ENCODE peak calls at places on chromosomes 13 and 19, in five cellular contexts. Q is fibroblast of lung, E is left ventricle myocardium inferior, R is CD14-positive monocyte, C is endothelial cell. O is an unnamed sample.

GRCh38 chr19:15418112-15418587 is 638 bp downstream of the AKAP8L start:
- DNase-seq in Q (peak), E (no peak), R (no peak), C (no peak), O (no peak)

GRCh38 chr13:21060063-21060826 is 1.1 kb downstream of the LATS2 start:
- DNase-seq in Q (no peak), E (peak), R (no peak), C (peak), O (peak)

GRCh38 chr19:51777570-51778460 is 16.8 kb downstream of the FPR2 start:
- DNase-seq in Q (peak), E (peak), R (peak), C (peak), O (peak)

GRCh38 chr13:31824705-31825512 is 85.6 kb downstream of the RXFP2 start:
- DNase-seq in Q (peak), E (no peak), R (no peak), C (no peak), O (peak)

GRCh38 chr13:99161512-99161911 is 39.1 kb upstream of the UBAC2 start:
- DNase-seq in Q (no peak), E (no peak), R (no peak), C (no peak), O (no peak)

GRCh38 chr19:18274776-18275356 is 614 bp upstream of the IQCN start:
- DNase-seq in Q (peak), E (peak), R (peak), C (no peak), O (no peak)

GRCh38 chr19:46471116-46471733 is at the start of gene PNMA8A:
- DNase-seq in Q (peak), E (peak), R (no peak), C (peak), O (peak)

GRCh38 chr13:30735025-30735967 is at the start of gene ALOX5AP:
- DNase-seq in Q (no peak), E (no peak), R (peak), C (no peak), O (no peak)

GRCh38 chr19:47644743-47645499 is 36.0 kb downstream of the BICRA start:
- DNase-seq in Q (no peak), E (no peak), R (no peak), C (no peak), O (no peak)

GRCh38 chr13:88979465-88980180 is 1308.5 kb downstream of the SLITRK5 start:
- DNase-seq in Q (peak), E (no peak), R (no peak), C (no peak), O (no peak)

GRCh38 chr19:13150919-13151604 is 851 bp downstream of the IER2 start:
- DNase-seq in Q (no peak), E (peak), R (no peak), C (peak), O (no peak)

GRCh38 chr13:99953138-99953755 is 18.3 kb downstream of the ZIC5 start:
- DNase-seq in Q (no peak), E (no peak), R (no peak), C (no peak), O (no peak)

GRCh38 chr19:47495478-47496372 is 11.7 kb upstream of the KPTN start:
- DNase-seq in Q (no peak), E (no peak), R (no peak), C (no peak), O (no peak)

GRCh38 chr19:40274585-40275544 is 10.3 kb downstream of the AKT2 start:
- DNase-seq in Q (no peak), E (no peak), R (no peak), C (no peak), O (peak)

GRCh38 chr13:41418751-41419150 is 38.6 kb upstream of the RGCC start:
- DNase-seq in Q (no peak), E (no peak), R (no peak), C (no peak), O (no peak)

GRCh38 chr19:7718668-7719067 is 13.2 kb downstream of the CLEC4G start:
- DNase-seq in Q (no peak), E (no peak), R (no peak), C (no peak), O (no peak)

GRCh38 chr19:42553292-42554045 is 25.2 kb upstream of the CEACAM1 start:
- DNase-seq in Q (peak), E (peak), R (no peak), C (no peak), O (no peak)

GRCh38 chr19:42468273-42468796 is 25.6 kb upstream of the CXCL17 start:
- DNase-seq in Q (peak), E (no peak), R (no peak), C (no peak), O (peak)

GRCh38 chr13:26007774-26008173 is 44.0 kb downstream of the SHISA2 start:
- DNase-seq in Q (no peak), E (no peak), R (no peak), C (no peak), O (no peak)

GRCh38 chr13:23902975-23903905 is 5.9 kb upstream of the C1QTNF9B start:
- DNase-seq in Q (no peak), E (no peak), R (no peak), C (peak), O (peak)

GRCh38 chr13:51364404-51365008 is 25.0 kb downstream of the SERPINE3 start:
- DNase-seq in Q (peak), E (no peak), R (no peak), C (no peak), O (no peak)

GRCh38 chr19:39907213-39907612 is 27.2 kb downstream of the FCGBP start:
- DNase-seq in Q (no peak), E (no peak), R (no peak), C (no peak), O (no peak)

GRCh38 chr13:77298403-77298802 is 28.5 kb downstream of the MYCBP2 start:
- DNase-seq in Q (no peak), E (no peak), R (no peak), C (no peak), O (no peak)

GRCh38 chr19:48290341-48290922 is 20.6 kb downstream of the ZNF114 start:
- DNase-seq in Q (peak), E (no peak), R (no peak), C (peak), O (peak)

GRCh38 chr19:44752816-44753618 is 4.5 kb downstream of the BCL3 start:
- DNase-seq in Q (peak), E (peak), R (peak), C (peak), O (no peak)
- TF ChIP-seq CTCF in Q (peak), E (peak), R (peak), C (no peak), O (no peak)

DNA sequence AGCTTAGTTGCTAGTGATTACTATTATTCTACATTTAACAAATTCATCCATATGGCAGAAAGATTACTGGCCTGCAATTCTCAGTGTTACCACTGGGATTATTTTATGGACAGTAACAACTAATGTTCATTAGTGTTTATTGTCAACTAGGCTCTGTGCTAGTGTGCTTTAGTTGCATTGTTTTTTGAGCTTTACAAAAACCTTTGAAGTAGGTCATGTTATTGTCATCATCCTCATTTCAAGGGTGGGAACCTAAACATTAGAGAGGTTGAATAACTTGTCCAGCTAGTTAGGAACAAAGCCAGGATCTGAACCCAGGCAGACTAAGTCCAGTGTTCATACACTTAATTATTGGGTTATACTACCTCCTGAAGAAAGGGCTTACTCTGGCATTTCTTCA is 27.8 kb upstream of the TDRD3 start:
- DNase-seq in Q (no peak), E (no peak), R (no peak), C (no peak), O (no peak)
- TF ChIP-seq CTCF in Q (peak), E (peak), R (peak), C (peak), O (peak)

DNA sequence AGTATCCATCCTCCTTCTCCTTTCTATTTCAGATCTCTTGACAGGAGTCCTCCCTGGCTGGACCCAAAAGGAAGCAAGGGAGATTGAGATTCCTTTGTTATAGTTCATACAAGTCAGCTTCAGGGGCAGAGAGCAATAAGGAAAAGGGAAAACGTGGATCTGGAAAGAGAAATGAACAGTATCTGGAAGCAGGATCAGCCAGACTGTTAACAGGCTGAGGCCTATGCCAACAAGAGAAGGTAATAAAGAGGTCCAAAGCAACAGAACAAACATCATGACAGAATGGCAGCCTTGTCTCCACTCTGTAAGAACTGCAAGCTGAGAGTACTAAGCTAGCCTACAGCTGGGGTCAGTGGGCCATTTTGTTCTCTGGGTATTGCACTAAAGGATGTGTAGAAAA is 64.5 kb downstream of the RAP2A start:
- DNase-seq in Q (no peak), E (no peak), R (no peak), C (no peak), O (no peak)
- TF ChIP-seq CTCF in Q (no peak), E (no peak), R (no peak), C (no peak), O (no peak)

DNA sequence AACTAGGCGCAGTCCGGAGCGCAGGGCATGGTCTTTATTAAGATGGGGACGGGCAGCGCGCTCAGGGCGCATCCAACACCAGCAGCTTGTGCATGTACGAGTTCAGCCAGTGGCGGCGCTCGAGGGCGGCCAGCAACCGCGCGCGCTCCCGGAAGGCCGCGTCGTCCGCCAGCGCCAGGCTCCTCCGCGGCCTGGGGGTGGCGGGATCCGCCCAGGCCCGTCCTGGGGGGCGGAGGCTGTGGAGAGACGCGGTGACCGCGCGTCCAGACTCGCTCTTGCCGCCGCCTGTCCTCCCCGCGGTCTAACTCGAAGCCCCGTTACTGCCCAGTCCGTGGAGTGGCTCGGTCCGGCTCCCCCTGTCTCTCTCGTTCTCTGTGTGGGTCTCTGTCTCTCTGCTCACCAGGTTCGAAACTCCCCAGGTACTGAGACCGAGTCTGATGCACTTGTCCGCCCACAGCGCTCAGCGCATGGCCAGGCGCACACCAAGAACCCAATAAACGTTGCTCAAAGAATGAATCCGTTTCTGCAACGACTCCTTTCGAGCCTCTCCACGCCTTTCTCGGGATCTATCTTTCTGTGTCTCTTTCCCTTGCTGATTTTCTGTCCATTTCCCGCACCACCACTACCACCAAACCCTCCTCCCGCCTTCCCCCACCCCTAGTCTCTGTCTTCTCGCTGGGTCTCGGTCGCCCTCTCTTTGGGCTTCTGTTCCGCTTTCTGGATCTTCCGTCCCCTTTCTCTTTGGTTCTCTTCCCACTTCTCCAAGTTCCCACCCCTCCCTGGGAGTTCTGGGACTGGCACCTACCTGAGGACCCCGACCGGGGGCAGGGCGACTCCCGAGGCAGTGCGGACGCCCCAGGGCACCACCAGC is 599 bp downstream of the PTH2 start:
- DNase-seq in Q (peak), E (peak), R (no peak), C (peak), O (peak)
- TF ChIP-seq CTCF in Q (no peak), E (peak), R (peak), C (peak), O (peak)

GRCh38 chr19:6235031-6235951 is 44.5 kb downstream of the MLLT1 start:
- DNase-seq in Q (no peak), E (peak), R (peak), C (no peak), O (no peak)

GRCh38 chr19:6234527-6234926 is 45.2 kb downstream of the MLLT1 start:
- DNase-seq in Q (no peak), E (no peak), R (no peak), C (no peak), O (no peak)

GRCh38 chr19:6238256-6238642 is 41.5 kb downstream of the MLLT1 start:
- DNase-seq in Q (no peak), E (no peak), R (no peak), C (no peak), O (no peak)

GRCh38 chr19:6238643-6239281 is 41.0 kb downstream of the MLLT1 start:
- DNase-seq in Q (peak), E (peak), R (no peak), C (no peak), O (peak)

DNA sequence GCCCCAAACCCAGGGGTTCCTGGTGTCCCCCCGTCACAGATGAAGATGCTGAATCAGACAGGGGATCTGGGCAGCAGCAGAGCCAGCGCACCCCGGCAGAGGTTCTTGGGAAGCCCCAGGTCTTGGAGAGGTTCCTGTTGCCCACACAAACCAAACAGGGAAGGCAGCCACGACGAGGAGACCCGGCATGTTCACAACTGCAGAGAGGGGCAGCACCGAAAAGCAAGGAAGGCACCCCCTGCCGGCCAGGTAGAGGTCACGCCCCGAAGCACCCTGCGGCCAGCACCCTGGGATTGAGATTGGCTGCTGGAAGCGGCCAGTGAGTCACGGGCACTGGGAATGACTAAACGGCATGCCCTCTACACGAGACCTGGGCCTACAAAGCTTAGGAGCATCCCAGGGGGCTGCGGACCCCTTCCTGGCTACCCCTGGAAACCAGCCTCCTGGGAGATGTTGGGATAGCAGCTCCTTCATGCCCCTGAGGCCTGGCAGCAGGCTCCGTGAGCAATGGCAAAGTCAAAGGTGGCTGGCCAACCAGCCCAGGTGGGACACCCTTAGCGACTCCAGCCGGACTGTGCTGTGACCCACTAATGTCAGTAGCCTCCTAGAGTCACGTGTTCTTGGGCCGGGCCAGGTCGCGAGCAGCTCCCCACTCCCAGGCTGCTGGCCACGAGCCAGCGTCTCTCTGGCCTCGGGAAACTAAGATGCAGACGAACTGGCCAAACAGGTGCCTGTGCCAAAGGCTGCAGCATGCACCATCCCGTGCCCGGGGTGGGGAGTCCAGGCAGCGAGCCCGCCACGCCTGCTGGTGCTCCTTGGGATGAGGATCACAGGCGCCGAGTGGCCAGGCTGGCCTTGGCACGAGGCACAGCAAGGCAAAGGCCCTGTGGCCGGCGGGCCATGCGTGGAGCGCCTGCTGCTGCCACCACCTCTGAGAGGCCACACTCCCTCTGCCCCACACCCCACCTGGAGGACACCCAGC is 43.2 kb downstream of the MLLT1 start:
- DNase-seq in Q (no peak), E (peak), R (no peak), C (no peak), O (no peak)
- TF ChIP-seq CTCF in Q (no peak), E (no peak), R (no peak), C (no peak), O (no peak)

DNA sequence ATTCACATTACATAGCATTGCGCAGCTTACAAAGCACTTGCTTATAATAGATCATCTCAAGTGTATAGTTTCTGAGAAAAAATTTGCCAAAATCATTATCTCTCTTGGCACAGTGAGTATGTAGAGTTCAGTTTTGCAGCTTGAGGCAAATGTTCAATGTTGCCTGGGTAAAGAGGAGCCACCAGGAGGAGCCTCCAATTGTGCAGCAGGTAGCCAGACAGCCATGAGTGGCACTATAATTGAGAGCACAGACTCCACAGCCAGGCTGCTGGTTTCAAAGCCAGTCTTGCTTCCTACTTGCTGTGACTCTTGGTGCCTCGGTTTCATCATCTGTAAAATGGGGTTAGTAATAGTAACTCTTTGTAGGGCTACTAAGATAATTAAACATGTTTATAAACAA is 24.0 kb upstream of the OLFM4 start:
- DNase-seq in Q (no peak), E (no peak), R (no peak), C (no peak), O (no peak)
- TF ChIP-seq CTCF in Q (no peak), E (no peak), R (no peak), C (no peak), O (no peak)

O was measured in glutamatergic neuron.